ENCODE peak calls at places on chromosomes 2 and 18, in nine cellular contexts. U is osteoblast, N is colonic mucosa, M is ascending aorta, Q is right atrium auricular region, H is tibial artery, C is transverse colon, Z is spleen, B is mesenchymal stem cell. P is an unnamed sample. For H3K36me3 and H3K9me3, the result is how much of the 10 kb centered on the place peaks cover.

GRCh38 chr2:37656512-37657423 is 14.7 kb downstream of the CDC42EP3 start:
- DNase-seq in U (no peak), N (no peak), M (no peak), Q (no peak), H (no peak), C (no peak), Z (no peak), B (peak), P (no peak)

GRCh38 chr2:238141541-238142318 is 3.3 kb downstream of the KLHL30 start:
- DNase-seq in U (peak), N (peak), M (no peak), Q (no peak), H (no peak), C (peak), Z (no peak), B (no peak), P (no peak)

GRCh38 chr2:86221066-86221684 is 21.9 kb downstream of the MRPL35 start:
- DNase-seq in U (no peak), N (peak), M (no peak), Q (peak), H (no peak), C (peak), Z (no peak), B (peak), P (no peak)

GRCh38 chr2:69041214-69041613 is 28.2 kb downstream of the ANTXR1 start:
- DNase-seq in U (no peak), N (no peak), M (no peak), Q (no peak), H (no peak), C (no peak), Z (no peak), B (no peak), P (no peak)

GRCh38 chr18:9478545-9478944 is 3.2 kb downstream of the RALBP1 start:
- DNase-seq in U (peak), N (no peak), M (no peak), Q (no peak), H (no peak), C (no peak), Z (peak), B (no peak), P (no peak)

GRCh38 chr2:18525236-18525635 is 35.2 kb downstream of the RDH14 start:
- DNase-seq in U (no peak), N (no peak), M (no peak), Q (no peak), H (no peak), C (no peak), Z (no peak), B (no peak), P (no peak)

GRCh38 chr18:79572093-79572780 is 107.4 kb upstream of the CTDP1 start:
- DNase-seq in U (peak), N (no peak), M (no peak), Q (no peak), H (peak), C (no peak), Z (peak), B (no peak), P (no peak)

GRCh38 chr2:215831296-215831913 is 181.9 kb downstream of the MREG start:
- DNase-seq in U (no peak), N (peak), M (no peak), Q (no peak), H (no peak), C (peak), Z (no peak), B (peak), P (no peak)

GRCh38 chr2:25341031-25341727 is 546 bp downstream of the DNMT3A start:
- DNase-seq in U (peak), N (no peak), M (no peak), Q (no peak), H (peak), C (peak), Z (no peak), B (no peak), P (no peak)

GRCh38 chr2:73762571-73762970 is 17.3 kb downstream of the DUSP11 start:
- DNase-seq in U (no peak), N (no peak), M (no peak), Q (no peak), H (no peak), C (no peak), Z (no peak), B (no peak), P (no peak)

GRCh38 chr2:120512321-120512710 is 166.4 kb downstream of the INHBB start:
- DNase-seq in U (no peak), N (no peak), M (no peak), Q (no peak), H (no peak), C (no peak), Z (peak), B (no peak), P (no peak)

GRCh38 chr2:70596293-70596692 is 42.7 kb upstream of the TGFA start:
- DNase-seq in U (no peak), N (no peak), M (no peak), Q (no peak), H (no peak), C (no peak), Z (no peak), B (no peak), P (no peak)

GRCh38 chr2:216090369-216090786 is 8.7 kb downstream of the TMEM169 start:
- DNase-seq in U (peak), N (no peak), M (no peak), Q (no peak), H (no peak), C (no peak), Z (no peak), B (peak), P (no peak)

GRCh38 chr2:234620018-234620417 is 123.1 kb upstream of the ARL4C start:
- DNase-seq in U (no peak), N (no peak), M (no peak), Q (no peak), H (no peak), C (no peak), Z (no peak), B (peak), P (no peak)

GRCh38 chr2:109356251-109357035 is 227.4 kb downstream of the SH3RF3 start:
- DNase-seq in U (no peak), N (no peak), M (no peak), Q (peak), H (no peak), C (no peak), Z (no peak), B (no peak), P (no peak)

GRCh38 chr2:68700560-68700959 is 34.1 kb upstream of the ARHGAP25 start:
- DNase-seq in U (no peak), N (no peak), M (no peak), Q (no peak), H (no peak), C (no peak), Z (no peak), B (no peak), P (no peak)

GRCh38 chr2:149464396-149464795 is 123.2 kb downstream of the MMADHC start:
- DNase-seq in U (no peak), N (no peak), M (no peak), Q (no peak), H (no peak), C (no peak), Z (no peak), B (no peak), P (no peak)

DNA sequence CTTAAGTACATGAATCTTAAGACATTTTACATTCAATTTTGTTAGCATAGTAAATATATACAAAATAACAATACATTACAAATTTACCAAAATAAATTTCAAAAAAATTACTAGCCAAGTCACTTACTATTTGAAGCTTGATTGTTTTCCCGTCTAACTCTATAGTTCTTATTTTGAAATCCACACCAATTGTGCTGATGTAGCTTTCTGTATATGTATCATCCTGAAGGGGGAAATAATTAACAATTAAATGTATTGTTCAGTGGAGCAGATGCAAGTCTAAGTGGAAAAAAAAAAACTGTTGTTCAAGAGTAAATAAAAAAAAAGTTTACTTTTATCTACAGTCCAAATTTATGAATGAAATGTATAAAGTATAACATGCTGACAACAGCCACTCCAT is 32.1 kb downstream of the RAB1A start:
- DNase-seq in U (no peak), N (no peak), M (no peak), Q (no peak), H (no peak), C (no peak), Z (no peak), B (no peak), P (no peak)
- H3K36me3 ChIP-seq in U (half or more), N (under half), M (under half), Q (half or more), H (under half), C (under half), Z (half or more), B (under half), P (under half)

DNA sequence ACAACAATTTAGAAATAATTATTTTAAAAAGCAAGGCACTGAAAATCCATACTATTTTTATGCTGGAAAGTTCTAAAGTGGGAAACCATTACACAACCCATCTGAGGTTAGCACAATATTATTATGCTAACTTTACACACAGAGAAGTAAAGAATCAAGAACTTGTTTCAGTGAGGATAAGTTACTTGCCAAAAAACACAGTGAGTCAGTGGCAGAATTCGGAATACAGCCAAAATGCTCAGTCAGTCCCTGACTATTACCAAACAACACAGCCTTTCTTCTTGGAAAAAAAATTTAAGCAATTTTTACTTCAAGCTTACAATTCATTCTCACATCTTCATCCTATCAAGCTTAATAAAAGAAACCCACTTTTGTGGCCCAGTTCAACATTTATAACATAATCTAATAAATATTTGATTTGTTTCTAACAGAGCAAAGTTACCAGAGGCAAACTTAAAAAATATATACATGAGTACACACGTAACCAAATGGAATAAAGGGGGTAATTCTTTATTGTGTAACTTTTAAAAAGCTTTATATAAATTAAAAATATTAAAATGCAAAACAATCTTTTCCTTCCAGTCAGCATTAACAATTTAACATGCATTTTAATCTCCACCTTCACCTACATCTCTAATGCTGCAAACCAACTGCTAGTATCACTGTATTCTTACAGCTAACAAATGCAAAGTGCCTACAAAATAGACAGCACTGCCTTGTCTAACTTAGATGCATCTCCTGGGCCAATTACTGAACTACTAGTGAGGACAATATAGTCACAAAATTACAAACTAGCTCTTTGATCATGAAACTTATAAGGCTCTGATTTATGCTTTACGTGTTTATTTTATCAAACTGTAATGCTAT is 55.2 kb downstream of the CCDC88A start:
- DNase-seq in U (peak), N (peak), M (no peak), Q (peak), H (peak), C (no peak), Z (no peak), B (peak), P (peak)
- H3K27ac ChIP-seq in U (peak), N (no peak), M (peak), Q (no peak), H (peak), C (no peak), Z (no peak), B (peak), P (peak)

GRCh38 chr2:230784840-230785239 is 72.2 kb downstream of the CAB39 start:
- DNase-seq in U (no peak), N (no peak), M (no peak), Q (no peak), H (no peak), C (no peak), Z (no peak), B (no peak), P (no peak)
- H3K9me3 ChIP-seq in U (under half), N (under half), M (under half), Q (under half), H (under half), C (under half), Z (under half), B (under half), P (under half)

DNA sequence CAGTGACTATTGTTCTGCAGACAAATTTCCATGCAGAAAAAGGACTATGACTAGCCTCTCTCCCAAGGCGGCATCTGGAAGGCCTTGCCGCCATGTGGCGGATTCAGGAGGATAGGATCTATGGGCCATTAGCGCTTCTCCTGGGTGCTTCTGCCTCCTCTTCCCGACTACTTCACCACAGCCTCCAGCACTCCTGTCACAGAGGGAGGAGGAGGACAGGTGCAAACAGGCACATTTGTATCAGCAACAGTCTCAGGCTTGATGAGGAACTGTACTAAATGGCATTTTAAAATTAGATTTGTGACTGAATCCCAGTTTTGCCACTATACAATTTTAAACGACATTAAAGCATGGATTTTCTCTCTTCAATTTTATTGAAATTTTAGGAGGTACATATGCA is 114.9 kb downstream of the NOL10 start:
- DNase-seq in U (no peak), N (no peak), M (no peak), Q (no peak), H (no peak), C (no peak), Z (no peak), B (no peak), P (no peak)
- H3K36me3 ChIP-seq in U (under half), N (under half), M (half or more), Q (half or more), H (half or more), C (under half), Z (half or more), B (under half), P (under half)

DNA sequence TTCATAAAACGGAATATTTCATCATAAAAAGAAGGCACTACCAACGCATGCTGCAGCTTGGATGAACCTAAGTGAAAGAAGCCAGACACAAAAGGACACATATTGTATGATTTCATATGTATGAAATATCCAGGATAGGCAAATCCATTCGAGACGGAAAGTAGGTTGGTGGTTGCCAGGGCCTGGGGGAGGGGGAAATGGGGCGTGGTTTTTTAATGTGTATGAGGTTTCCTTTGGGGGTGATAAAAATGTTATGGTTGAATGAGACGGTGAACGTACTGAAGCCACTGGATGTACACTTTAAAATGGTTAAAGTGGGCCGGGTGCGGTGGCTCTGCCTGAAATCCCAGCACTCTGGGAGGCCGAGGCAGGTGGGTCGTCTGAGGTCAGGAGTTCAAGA is 20.0 kb upstream of the SPATA3 start:
- DNase-seq in U (no peak), N (no peak), M (no peak), Q (no peak), H (no peak), C (no peak), Z (no peak), B (no peak), P (no peak)
- H3K27ac ChIP-seq in U (no peak), N (no peak), M (no peak), Q (no peak), H (no peak), C (no peak), Z (no peak), B (no peak), P (no peak)

GRCh38 chr18:23270999-23271680 is 135.9 kb downstream of the CABLES1 start:
- DNase-seq in U (no peak), N (no peak), M (no peak), Q (no peak), H (no peak), C (no peak), Z (no peak), B (peak), P (no peak)
- H3K9me3 ChIP-seq in U (under half), N (under half), M (under half), Q (under half), H (under half), C (under half), Z (under half), B (under half), P (under half)

GRCh38 chr2:36565712-36566111 is 32.3 kb downstream of the FEZ2 start:
- DNase-seq in U (no peak), N (no peak), M (no peak), Q (no peak), H (no peak), C (no peak), Z (no peak), B (no peak), P (no peak)
- H3K36me3 ChIP-seq in U (under half), N (under half), M (under half), Q (under half), H (under half), C (under half), Z (under half), B (under half), P (under half)

GRCh38 chr2:97646977-97647376 is 1.1 kb downstream of the COX5B start:
- DNase-seq in U (peak), N (no peak), M (no peak), Q (no peak), H (no peak), C (no peak), Z (no peak), B (no peak), P (no peak)
- H3K27ac ChIP-seq in U (peak), N (peak), M (peak), Q (peak), H (no peak), C (peak), Z (no peak), B (no peak), P (peak)

GRCh38 chr2:193461431-193461946 is 1266.8 kb upstream of the TMEFF2 start:
- DNase-seq in U (no peak), N (no peak), M (no peak), Q (no peak), H (no peak), C (no peak), Z (no peak), B (no peak), P (no peak)

GRCh38 chr2:193463016-193463415 is 1268.3 kb upstream of the TMEFF2 start:
- DNase-seq in U (no peak), N (no peak), M (no peak), Q (no peak), H (no peak), C (no peak), Z (no peak), B (no peak), P (no peak)

GRCh38 chr2:193467276-193467987 is 1272.7 kb upstream of the TMEFF2 start:
- DNase-seq in U (no peak), N (no peak), M (no peak), Q (no peak), H (no peak), C (no peak), Z (no peak), B (no peak), P (no peak)

DNA sequence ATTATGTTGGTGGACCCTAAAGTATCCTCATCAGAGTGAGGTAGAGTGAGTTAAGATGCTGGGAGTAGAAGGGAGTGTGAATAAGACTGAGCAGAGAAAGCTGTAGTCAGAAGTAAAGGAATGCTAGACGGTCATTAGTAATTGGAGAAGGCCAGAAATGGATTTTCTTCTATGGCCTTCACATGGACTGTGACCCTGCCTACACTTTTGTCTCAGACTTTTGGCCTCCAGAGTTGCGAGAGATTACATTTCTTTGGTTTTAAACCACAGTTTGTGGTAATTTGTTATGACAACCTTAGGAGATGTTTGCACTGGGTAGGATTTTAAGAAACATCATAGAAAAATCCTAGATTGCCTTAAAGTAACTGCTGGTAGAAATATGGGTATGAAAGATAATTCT is 1267.7 kb upstream of the TMEFF2 start:
- DNase-seq in U (peak), N (no peak), M (no peak), Q (no peak), H (no peak), C (no peak), Z (no peak), B (no peak), P (no peak)
- H3K9me3 ChIP-seq in U (under half), N (under half), M (under half), Q (under half), H (under half), C (under half), Z (under half), B (under half), P (under half)

P was measured in thoracic aorta.